ENCODE peak calls at places on chromosomes 4 and X, in eight cellular contexts. Z is K562, P is dorsolateral prefrontal cortex, J is GM13977, U is left ventricle myocardium inferior, N is hepatocyte, M is suprapubic skin, R is HCT116. F is an unnamed sample.
A peak's percentile ranks its signal among the peaks of the same experiment; 100 is the strongest.

GRCh38 chr4:56215901-56216300 is 171.4 kb downstream of the AASDH start:
- DNase-seq in Z (no peak), P (no peak), J (no peak), U (no peak), N (peak; percentile 69), M (no peak), R (peak; percentile 33), F (no peak)

GRCh38 chrX:77447339-77448149 is at the start of gene FGF16:
- DNase-seq in Z (no peak), P (no peak), J (peak; percentile 28), U (no peak), N (no peak), M (peak; percentile 67), R (no peak), F (no peak)

GRCh38 chr4:118765399-118765798 is 70.5 kb downstream of the SEC24D start:
- DNase-seq in Z (peak; percentile 57), P (no peak), J (no peak), U (no peak), N (peak; percentile 63), M (no peak), R (peak; percentile 54), F (peak; percentile 18)

GRCh38 chrX:130799393-130799792 is 103.6 kb downstream of the ENOX2 start:
- DNase-seq in Z (no peak), P (no peak), J (no peak), U (no peak), N (no peak), M (no peak), R (no peak), F (no peak)

GRCh38 chr4:77187231-77187630 is 30.2 kb downstream of the CCNG2 start:
- DNase-seq in Z (no peak), P (no peak), J (no peak), U (no peak), N (no peak), M (no peak), R (no peak), F (no peak)

GRCh38 chr4:157012781-157013180 is 41.2 kb upstream of the PDGFC start:
- DNase-seq in Z (no peak), P (no peak), J (no peak), U (no peak), N (peak; percentile 6), M (no peak), R (no peak), F (no peak)

GRCh38 chrX:41095962-41096955 is 11.0 kb downstream of the USP9X start:
- DNase-seq in Z (no peak), P (no peak), J (no peak), U (no peak), N (no peak), M (no peak), R (no peak), F (no peak)

GRCh38 chr4:66565796-66566195 is 895.5 kb upstream of the EPHA5 start:
- DNase-seq in Z (no peak), P (no peak), J (no peak), U (no peak), N (no peak), M (no peak), R (no peak), F (no peak)

GRCh38 chr4:83034630-83035494 is at the start of gene COPS4:
- DNase-seq in Z (peak; percentile 96), P (peak; percentile 99), J (peak; percentile 92), U (peak; percentile 96), N (peak; percentile 100), M (peak; percentile 97), R (peak; percentile 100), F (peak; percentile 99)
- TF ChIP-seq CTCF in Z (no peak), P (peak; percentile 45), J (no peak), U (peak; percentile 75), N (peak; percentile 36), M (peak; percentile 49), R (peak; percentile 43), F (no peak)

GRCh38 chrX:25717122-25717521 is 421.0 kb upstream of the MAGEB18 start:
- DNase-seq in Z (no peak), P (no peak), J (no peak), U (no peak), N (no peak), M (no peak), R (no peak), F (no peak)

GRCh38 chrX:25726539-25726938 is 411.6 kb upstream of the MAGEB18 start:
- DNase-seq in Z (no peak), P (no peak), J (no peak), U (no peak), N (peak; percentile 3), M (no peak), R (no peak), F (no peak)

DNA sequence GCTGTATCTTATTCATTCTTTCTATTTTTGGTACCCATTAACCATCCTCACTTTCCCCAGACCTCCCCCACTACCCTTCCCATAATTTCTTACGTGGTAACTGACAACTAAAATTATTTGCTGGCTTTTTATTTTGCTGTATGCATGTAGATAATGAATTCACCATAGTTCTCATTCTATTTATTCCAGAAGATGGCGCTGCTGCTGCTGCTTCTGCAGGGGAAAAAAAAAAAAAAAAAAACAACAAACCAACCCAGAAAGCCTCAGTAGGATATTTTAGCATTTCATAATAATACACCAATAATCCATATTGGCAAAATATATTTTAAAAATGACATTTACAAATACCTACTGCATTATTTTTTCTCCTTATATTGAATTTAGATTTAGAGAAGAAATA is 416.6 kb upstream of the MAGEB18 start:
- DNase-seq in Z (no peak), P (no peak), J (peak; percentile 3), U (no peak), N (peak; percentile 11), M (no peak), R (no peak), F (no peak)
- TF ChIP-seq CTCF in Z (peak; percentile 16), P (peak; percentile 31), J (peak; percentile 42), U (peak; percentile 55), N (peak; percentile 47), M (no peak), R (peak; percentile 16), F (peak; percentile 37)

GRCh38 chrX:71922697-71923096 is 12.1 kb downstream of the NHSL2 start:
- DNase-seq in Z (no peak), P (no peak), J (no peak), U (no peak), N (no peak), M (no peak), R (no peak), F (no peak)

GRCh38 chrX:71919886-71920285 is 9.2 kb downstream of the NHSL2 start:
- DNase-seq in Z (no peak), P (no peak), J (no peak), U (no peak), N (no peak), M (no peak), R (no peak), F (no peak)

GRCh38 chrX:71919436-71919835 is 8.8 kb downstream of the NHSL2 start:
- DNase-seq in Z (no peak), P (no peak), J (no peak), U (no peak), N (no peak), M (no peak), R (no peak), F (no peak)

GRCh38 chrX:71927040-71927439 is 16.4 kb downstream of the NHSL2 start:
- DNase-seq in Z (no peak), P (no peak), J (no peak), U (no peak), N (no peak), M (no peak), R (no peak), F (no peak)

DNA sequence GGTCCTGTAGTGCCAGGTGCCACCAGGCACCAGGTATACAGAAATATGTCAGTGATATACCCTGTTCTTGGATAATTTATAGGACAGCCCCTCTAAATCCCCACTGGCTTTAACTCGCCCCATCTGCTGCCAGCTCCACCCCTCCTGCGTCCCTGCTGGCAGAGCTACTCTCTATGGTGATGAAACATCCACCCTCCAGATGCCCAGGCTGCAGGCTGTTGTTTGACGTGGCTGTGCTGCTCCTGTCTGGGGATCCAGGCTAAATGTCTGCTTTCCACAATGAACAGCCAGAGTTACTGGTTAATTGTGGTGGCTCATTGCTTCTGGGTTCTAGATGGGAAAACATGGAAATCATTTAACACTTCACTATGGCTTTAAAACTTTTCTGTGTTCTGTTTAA is 12.9 kb downstream of the NHSL2 start:
- DNase-seq in Z (no peak), P (no peak), J (no peak), U (no peak), N (no peak), M (no peak), R (no peak), F (no peak)
- TF ChIP-seq CTCF in Z (no peak), P (no peak), J (no peak), U (no peak), N (no peak), M (no peak), R (no peak), F (no peak)

DNA sequence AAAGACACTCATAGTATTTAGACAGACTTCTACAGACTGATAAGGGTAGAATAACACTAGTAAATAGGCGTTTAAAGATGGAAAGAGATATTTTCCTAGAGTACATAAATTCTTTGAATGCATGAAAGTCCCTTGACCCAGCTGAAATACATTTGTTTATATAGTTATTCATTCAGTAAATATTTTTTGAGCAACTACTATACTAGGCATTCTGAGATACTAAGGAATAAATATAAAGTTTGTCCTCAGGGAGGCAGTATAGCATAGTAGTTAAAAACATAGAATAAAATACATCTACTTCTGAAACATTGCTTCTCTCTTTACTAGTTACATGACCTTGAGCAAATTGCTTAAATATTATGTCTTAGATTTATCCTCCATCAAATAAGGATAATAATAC is 27.4 kb downstream of the HMGN5 start:
- DNase-seq in Z (no peak), P (no peak), J (peak; percentile 9), U (no peak), N (peak; percentile 12), M (no peak), R (no peak), F (peak; percentile 22)
- TF ChIP-seq CTCF in Z (peak; percentile 20), P (peak; percentile 42), J (peak; percentile 24), U (peak; percentile 29), N (peak; percentile 41), M (no peak), R (no peak), F (peak; percentile 6)

F was measured in Panc1.